ENCODE peak calls at places on chromosomes 13 and 19, in four cellular contexts. One of them, this sample, is unnamed.
A peak's percentile ranks its signal among the peaks of the same experiment; 100 is the strongest.

GRCh38 chr19:6362351-6362801 is 1.0 kb downstream of the CLPP start:
- DNase-seq in ureter: no peak
- DNase-seq in LHCN-M2: peak; percentile 10
- DNase-seq in NCI-H1694 treated with DMSO at 0.1 percent for 48 hours: no peak
- DNase-seq in this sample: no peak

GRCh38 chr19:9735986-9736385 is 32.6 kb downstream of the ZNF846 start:
- DNase-seq in ureter: no peak
- DNase-seq in LHCN-M2: no peak
- DNase-seq in NCI-H1694 treated with DMSO at 0.1 percent for 48 hours: no peak
- DNase-seq in this sample: no peak

GRCh38 chr19:19480688-19481087 is 34.7 kb downstream of the TSSK6 start:
- DNase-seq in LHCN-M2: no peak
- DNase-seq in NCI-H1694 treated with DMSO at 0.1 percent for 48 hours: no peak
- DNase-seq in ureter: no peak
- DNase-seq in this sample: no peak

GRCh38 chr19:7376151-7376852 is 27.6 kb downstream of the ARHGEF18 start:
- DNase-seq in NCI-H1694 treated with DMSO at 0.1 percent for 48 hours: no peak
- DNase-seq in LHCN-M2: no peak
- DNase-seq in ureter: no peak
- DNase-seq in this sample: no peak

GRCh38 chr13:29676941-29677452 is 81.5 kb upstream of the SLC7A1 start:
- DNase-seq in NCI-H1694 treated with DMSO at 0.1 percent for 48 hours: no peak
- DNase-seq in ureter: peak; percentile 62
- DNase-seq in LHCN-M2: no peak
- DNase-seq in this sample: no peak

GRCh38 chr13:113518080-113518803 is 27.7 kb upstream of the DCUN1D2 start:
- DNase-seq in NCI-H1694 treated with DMSO at 0.1 percent for 48 hours: no peak
- DNase-seq in LHCN-M2: no peak
- DNase-seq in ureter: no peak
- DNase-seq in this sample: no peak

GRCh38 chr13:32894589-32895001 is 121.6 kb upstream of the KL start:
- DNase-seq in ureter: no peak
- DNase-seq in NCI-H1694 treated with DMSO at 0.1 percent for 48 hours: no peak
- DNase-seq in LHCN-M2: peak; percentile 72
- DNase-seq in this sample: no peak

GRCh38 chr13:107421951-107422350 is 793.4 kb downstream of the LIG4 start:
- DNase-seq in LHCN-M2: no peak
- DNase-seq in NCI-H1694 treated with DMSO at 0.1 percent for 48 hours: no peak
- DNase-seq in ureter: no peak
- DNase-seq in this sample: no peak

GRCh38 chr19:42239544-42240220 is 2.7 kb downstream of the GSK3A start:
- DNase-seq in LHCN-M2: no peak
- DNase-seq in NCI-H1694 treated with DMSO at 0.1 percent for 48 hours: no peak
- DNase-seq in ureter: no peak
- DNase-seq in this sample: no peak

GRCh38 chr13:109383683-109384082 is 402.7 kb downstream of the IRS2 start:
- DNase-seq in ureter: no peak
- DNase-seq in NCI-H1694 treated with DMSO at 0.1 percent for 48 hours: no peak
- DNase-seq in LHCN-M2: peak; percentile 69
- DNase-seq in this sample: no peak

GRCh38 chr13:25371608-25372274 is at the start of gene ATP8A2:
- DNase-seq in LHCN-M2: no peak
- DNase-seq in ureter: no peak
- DNase-seq in NCI-H1694 treated with DMSO at 0.1 percent for 48 hours: no peak
- DNase-seq in this sample: no peak

GRCh38 chr13:98910501-98910951 is 67.3 kb downstream of the DOCK9 start:
- DNase-seq in ureter: no peak
- DNase-seq in LHCN-M2: peak; percentile 83
- DNase-seq in NCI-H1694 treated with DMSO at 0.1 percent for 48 hours: no peak
- DNase-seq in this sample: no peak

GRCh38 chr19:46373573-46374359 is 26.9 kb downstream of the PPP5C start:
- DNase-seq in LHCN-M2: peak; percentile 61
- DNase-seq in ureter: peak; percentile 93
- DNase-seq in NCI-H1694 treated with DMSO at 0.1 percent for 48 hours: peak; percentile 96
- DNase-seq in this sample: peak; percentile 17